ENCODE peak calls at places on chromosomes 16 and 17, in seven cellular contexts. M is ELR; C is Caco-2; P is activated CD4-positive, alpha-beta T cell treated with anti-CD3 and anti-CD28 coated beads for 1 hour; Z is H54; X is SK-N-DZ; K is NCI-H510A treated with DMSO at 0.1 percent for 48 hours. H is an unnamed sample.

GRCh38 chr16:1776991-1777374 is 4.0 kb upstream of the MRPS34 start:
- DNase-seq in Z (no peak), P (no peak), C (no peak), X (no peak), K (no peak), M (no peak), H (no peak)

GRCh38 chr17:73600103-73600871 is 44.0 kb downstream of the SDK2 start:
- DNase-seq in Z (no peak), X (peak), P (no peak), M (no peak), K (no peak), C (no peak), H (no peak)

GRCh38 chr16:86740817-86741799 is 162.8 kb downstream of the FOXL1 start:
- DNase-seq in M (peak), X (no peak), C (peak), P (no peak), K (no peak), Z (peak), H (no peak)

GRCh38 chr17:31313982-31314787 is at the start of gene EVI2B:
- DNase-seq in P (no peak), K (no peak), M (peak), Z (no peak), C (no peak), X (no peak), H (peak)

GRCh38 chr17:6082335-6082734 is 12.2 kb downstream of the WSCD1 start:
- DNase-seq in C (no peak), P (no peak), X (no peak), Z (no peak), M (no peak), K (no peak), H (no peak)

GRCh38 chr17:1038459-1039118 is 41.7 kb downstream of the TIMM22 start:
- DNase-seq in P (no peak), M (no peak), Z (no peak), C (no peak), K (no peak), X (no peak), H (no peak)

GRCh38 chr16:68200120-68200783 is 35.7 kb downstream of the ESRP2 start:
- DNase-seq in C (no peak), K (no peak), M (peak), P (no peak), X (no peak), Z (no peak), H (no peak)

GRCh38 chr17:79088266-79088996 is 13.8 kb downstream of the ENGASE start:
- DNase-seq in P (no peak), C (no peak), M (no peak), K (no peak), X (no peak), Z (no peak), H (no peak)

GRCh38 chr16:23209606-23210005 is 27.1 kb downstream of the SCNN1G start:
- DNase-seq in X (no peak), Z (no peak), C (no peak), P (no peak), K (no peak), M (no peak), H (no peak)

GRCh38 chr17:81487487-81488275 is 24.9 kb downstream of the ACTG1 start:
- DNase-seq in C (peak), X (peak), Z (peak), M (peak), K (peak), P (peak), H (no peak)

GRCh38 chr17:35432176-35433074 is at the start of gene SLFN12:
- DNase-seq in K (no peak), P (peak), X (no peak), C (no peak), Z (peak), M (peak), H (peak)

GRCh38 chr17:61399131-61400057 is at the start of gene TBX2:
- DNase-seq in M (peak), Z (peak), C (peak), K (no peak), P (no peak), X (peak), H (peak)

GRCh38 chr17:38608648-38609047 is 2.9 kb upstream of the SRCIN1 start:
- DNase-seq in K (peak), Z (no peak), P (no peak), M (no peak), X (no peak), C (no peak), H (no peak)

GRCh38 chr17:11545696-11546095 is 52.6 kb upstream of the DNAH9 start:
- DNase-seq in X (no peak), P (no peak), K (no peak), Z (no peak), C (no peak), M (no peak), H (no peak)

GRCh38 chr16:86110726-86111125 is 211.8 kb downstream of the IRF8 start:
- DNase-seq in M (no peak), X (no peak), P (no peak), K (no peak), Z (no peak), C (no peak), H (no peak)

GRCh38 chr17:57900991-57901743 is 51.3 kb upstream of the MRPS23 start:
- DNase-seq in K (peak), P (no peak), Z (no peak), C (peak), M (no peak), X (no peak), H (no peak)

GRCh38 chr17:17988427-17988945 is 15.8 kb downstream of the DRC3 start:
- DNase-seq in P (no peak), X (no peak), M (no peak), K (no peak), C (no peak), Z (no peak), H (no peak)

GRCh38 chr17:56867948-56868376 is 34.0 kb downstream of the DGKE start:
- DNase-seq in Z (no peak), K (no peak), M (peak), P (no peak), X (no peak), C (no peak), H (no peak)

GRCh38 chr17:27944546-27945332 is 51.6 kb upstream of the LYRM9 start:
- DNase-seq in K (no peak), Z (no peak), M (no peak), X (no peak), P (no peak), C (no peak), H (no peak)

GRCh38 chr16:21263640-21264211 is 14.4 kb downstream of the CRYM start:
- DNase-seq in X (no peak), P (no peak), C (no peak), M (no peak), K (peak), Z (no peak), H (peak)

GRCh38 chr16:31008154-31008950 is 2.1 kb downstream of the STX1B start:
- DNase-seq in C (no peak), Z (peak), M (peak), K (no peak), X (no peak), P (no peak), H (no peak)

GRCh38 chr17:19237389-19238166 is 412 bp downstream of the EPN2 start:
- DNase-seq in C (peak), Z (peak), X (peak), M (peak), K (no peak), P (no peak), H (no peak)

GRCh38 chr17:16352303-16352837 is 899 bp downstream of the CENPV start:
- DNase-seq in P (peak), M (peak), C (peak), X (peak), Z (no peak), K (peak), H (no peak)

GRCh38 chr16:31016018-31016417 is 5.6 kb upstream of the STX1B start:
- DNase-seq in C (no peak), X (peak), P (no peak), K (no peak), M (peak), Z (no peak), H (no peak)

GRCh38 chr17:8436169-8436932 is 667 bp downstream of the NDEL1 start:
- DNase-seq in K (peak), P (peak), C (peak), Z (peak), X (peak), M (peak), H (peak)

GRCh38 chr17:43774304-43775250 is 4.2 kb downstream of the DUSP3 start:
- DNase-seq in K (no peak), X (no peak), C (no peak), M (no peak), Z (no peak), P (no peak), H (no peak)

GRCh38 chr16:67156146-67156844 is 3.4 kb downstream of the TRADD start:
- DNase-seq in Z (no peak), M (no peak), C (peak), X (no peak), P (no peak), K (no peak), H (no peak)

H was measured in AG09309.